ENCODE peak calls at places on chromosomes 4 and X, in eight cellular contexts. T, A, Z, C, B, W, O and J are unnamed samples.
A peak's percentile ranks its signal among the peaks of the same experiment; 100 is the strongest.

GRCh38 chrX:120781416-120781815 is 94.2 kb downstream of the CT47B1 start:
- DNase-seq in A (no peak), Z (no peak), C (no peak), W (no peak), B (no peak), T (no peak), O (no peak), J (no peak)

GRCh38 chr4:71501992-71502391 is 163.2 kb downstream of the SLC4A4 start:
- DNase-seq in A (no peak), C (no peak), W (no peak), Z (no peak), B (no peak), T (no peak), O (no peak), J (no peak)

GRCh38 chr4:42048394-42048793 is 58.1 kb downstream of the SLC30A9 start:
- DNase-seq in T (peak; percentile 66), O (no peak), C (no peak), A (no peak), B (no peak), Z (no peak), W (no peak), J (no peak)

GRCh38 chr4:72418458-72418857 is 150.6 kb downstream of the ADAMTS3 start:
- DNase-seq in B (peak; percentile 16), Z (no peak), O (no peak), T (no peak), W (no peak), C (peak; percentile 76), A (no peak), J (no peak)

GRCh38 chr4:153393397-153393796 is 48.9 kb downstream of the MND1 start:
- DNase-seq in W (no peak), T (peak; percentile 14), C (no peak), O (no peak), A (no peak), Z (no peak), B (no peak), J (no peak)

GRCh38 chr4:20042769-20043168 is 208.9 kb upstream of the SLIT2 start:
- DNase-seq in C (no peak), A (no peak), T (no peak), B (no peak), O (no peak), W (no peak), Z (no peak), J (no peak)

GRCh38 chr4:145956288-145956890 is 17.8 kb upstream of the ZNF827 start:
- DNase-seq in B (no peak), T (peak; percentile 48), W (peak; percentile 26), Z (peak; percentile 5), O (peak; percentile 10), C (peak; percentile 4), A (peak; percentile 34), J (peak; percentile 27)

GRCh38 chr4:105808459-105809041 is 86.7 kb upstream of the NPNT start:
- DNase-seq in C (no peak), O (no peak), T (peak; percentile 0), W (no peak), Z (no peak), A (no peak), B (no peak), J (no peak)

GRCh38 chrX:23504540-23504884 is 162.8 kb upstream of the PRDX4 start:
- DNase-seq in Z (no peak), W (no peak), T (no peak), C (no peak), A (no peak), O (no peak), B (no peak), J (no peak)

GRCh38 chr4:4541040-4541631 is 712 bp downstream of the STX18 start:
- DNase-seq in W (peak; percentile 38), O (no peak), T (peak; percentile 41), Z (peak; percentile 5), A (peak; percentile 50), C (no peak), B (no peak), J (peak; percentile 16)

GRCh38 chr4:609400-610050 is 15.8 kb upstream of the PDE6B start:
- DNase-seq in O (no peak), C (no peak), Z (no peak), B (no peak), W (no peak), A (no peak), T (no peak), J (no peak)

GRCh38 chr4:17502764-17503163 is 9.1 kb downstream of the QDPR start:
- DNase-seq in Z (no peak), B (no peak), T (no peak), A (no peak), C (no peak), O (no peak), W (no peak), J (no peak)

GRCh38 chr4:69473699-69474098 is 22.0 kb downstream of the UGT2B4 start:
- DNase-seq in W (no peak), T (no peak), B (no peak), A (no peak), Z (no peak), C (no peak), O (no peak), J (no peak)

GRCh38 chrX:136047001-136047642 is 61.9 kb downstream of the SLC9A6 start:
- DNase-seq in W (no peak), T (no peak), B (no peak), O (no peak), A (no peak), C (no peak), Z (no peak), J (no peak)

GRCh38 chrX:45758319-45758718 is 557.6 kb upstream of the DIPK2B start:
- DNase-seq in Z (no peak), B (no peak), C (no peak), A (peak; percentile 65), O (peak; percentile 89), T (no peak), W (no peak), J (no peak)

GRCh38 chrX:15334561-15334960 is 762 bp downstream of the PIGA start:
- DNase-seq in Z (no peak), O (no peak), C (no peak), A (peak; percentile 11), T (no peak), B (no peak), W (no peak), J (no peak)